ENCODE peak calls at places on chromosomes 11 and 22, in nine cellular contexts. H is iPS-NIHi11; R is CD4-positive, CD25-positive, alpha-beta regulatory T cell; G is kidney glomerular epithelial cell; Q is kidney; V is neural progenitor cell; F is CD8-positive, alpha-beta memory T cell; W is AG04449; E is HTR-8/SVneo. U is an unnamed sample.

GRCh38 chr11:126113515-126113957 is 50.9 kb upstream of the CDON start:
- DNase-seq in W (peak), G (peak), Q (peak), E (peak), V (peak), H (peak), F (no peak), R (no peak), U (no peak)

GRCh38 chr22:46370584-46371373 is 35.3 kb downstream of the TRMU start:
- DNase-seq in G (no peak), V (no peak), R (peak), F (peak), E (no peak), Q (peak), H (no peak), W (no peak), U (peak)

GRCh38 chr22:27627444-27627833 is 174.1 kb downstream of the MN1 start:
- DNase-seq in R (no peak), Q (no peak), H (no peak), V (no peak), G (no peak), F (no peak), W (no peak), E (no peak), U (no peak)

GRCh38 chr11:15636520-15637065 is 521.9 kb downstream of the INSC start:
- DNase-seq in W (no peak), E (no peak), V (no peak), Q (no peak), G (no peak), F (no peak), H (no peak), R (no peak), U (no peak)

GRCh38 chr11:76185511-76185910 is 20.8 kb downstream of the WNT11 start:
- DNase-seq in W (no peak), Q (no peak), R (no peak), G (no peak), E (no peak), F (no peak), H (no peak), V (no peak), U (no peak)

GRCh38 chr22:31243339-31244043 is 31.4 kb downstream of the LIMK2 start:
- DNase-seq in V (no peak), Q (no peak), F (no peak), E (no peak), G (peak), H (no peak), W (no peak), R (no peak), U (no peak)

GRCh38 chr11:59801160-59801706 is 9.3 kb downstream of the MRPL16 start:
- DNase-seq in W (no peak), G (no peak), Q (no peak), F (no peak), R (no peak), V (no peak), E (no peak), H (no peak), U (no peak)

GRCh38 chr11:123187221-123187620 is 7.8 kb downstream of the CLMP start:
- DNase-seq in V (no peak), G (no peak), R (no peak), H (no peak), Q (no peak), E (no peak), F (no peak), W (no peak), U (no peak)

GRCh38 chr11:123174196-123175183 is 20.6 kb downstream of the CLMP start:
- DNase-seq in F (no peak), V (peak), H (no peak), W (peak), R (no peak), E (peak), Q (peak), G (peak), U (no peak)

U was measured in CD4-positive, alpha-beta memory T cell.